ENCODE peak calls at places on chromosome 9, in eight cellular contexts. R is AG04449, Q is AG10803, A is H1, B is suprapubic skin, S is pancreas, F is transverse colon, N is IMR-90. Z is an unnamed sample.

GRCh38 chr9:70347046-70347445 is 67.4 kb downstream of the KLF9 start:
- DNase-seq in R (no peak), Q (no peak), A (no peak), B (no peak), S (no peak), F (no peak), N (no peak), Z (no peak)

GRCh38 chr9:113581865-113582697 is 118.6 kb downstream of the RGS3 start:
- DNase-seq in R (no peak), Q (peak), A (no peak), B (peak), S (peak), F (peak), N (peak), Z (no peak)

GRCh38 chr9:73081979-73082657 is 69.5 kb upstream of the ANXA1 start:
- DNase-seq in R (no peak), Q (peak), A (no peak), B (no peak), S (no peak), F (no peak), N (peak), Z (no peak)

GRCh38 chr9:89996717-89997116 is 391.9 kb downstream of the GADD45G start:
- DNase-seq in R (no peak), Q (no peak), A (no peak), B (no peak), S (no peak), F (peak), N (no peak), Z (no peak)

GRCh38 chr9:125409217-125409636 is 147.6 kb downstream of the GAPVD1 start:
- DNase-seq in R (no peak), Q (no peak), A (peak), B (no peak), S (peak), F (no peak), N (no peak), Z (no peak)

GRCh38 chr9:121601234-121601633 is 50.2 kb upstream of the DAB2IP start:
- DNase-seq in R (no peak), Q (peak), A (no peak), B (no peak), S (no peak), F (no peak), N (no peak), Z (no peak)

GRCh38 chr9:124239249-124240073 is 18.3 kb upstream of the NEK6 start:
- DNase-seq in R (no peak), Q (no peak), A (no peak), B (peak), S (no peak), F (no peak), N (no peak), Z (no peak)

GRCh38 chr9:137195525-137196220 is 4.9 kb downstream of the TPRN start:
- DNase-seq in R (no peak), Q (no peak), A (no peak), B (no peak), S (no peak), F (peak), N (no peak), Z (no peak)

GRCh38 chr9:1049641-1050040 is 516 bp upstream of the DMRT2 start:
- DNase-seq in R (no peak), Q (no peak), A (no peak), B (no peak), S (no peak), F (peak), N (no peak), Z (no peak)

GRCh38 chr9:113738898-113739604 is 137.1 kb upstream of the ZNF618 start:
- DNase-seq in R (no peak), Q (no peak), A (no peak), B (no peak), S (no peak), F (no peak), N (no peak), Z (no peak)

GRCh38 chr9:124222918-124223720 is 34.6 kb upstream of the NEK6 start:
- DNase-seq in R (no peak), Q (peak), A (no peak), B (peak), S (peak), F (peak), N (peak), Z (peak)

GRCh38 chr9:13841801-13842462 is 472.0 kb downstream of the NFIB start:
- DNase-seq in R (no peak), Q (no peak), A (no peak), B (no peak), S (no peak), F (no peak), N (no peak), Z (no peak)

GRCh38 chr9:90629354-90629753 is 13.3 kb downstream of the DIRAS2 start:
- DNase-seq in R (no peak), Q (no peak), A (no peak), B (no peak), S (no peak), F (no peak), N (no peak), Z (no peak)

GRCh38 chr9:35102465-35102768 is 514 bp downstream of the STOML2 start:
- DNase-seq in R (no peak), Q (peak), A (no peak), B (no peak), S (no peak), F (peak), N (peak), Z (no peak)

GRCh38 chr9:35105126-35105525 is 2.2 kb upstream of the STOML2 start:
- DNase-seq in R (no peak), Q (no peak), A (no peak), B (no peak), S (no peak), F (no peak), N (no peak), Z (no peak)

GRCh38 chr9:35104586-35104985 is 1.7 kb upstream of the STOML2 start:
- DNase-seq in R (no peak), Q (no peak), A (no peak), B (no peak), S (no peak), F (no peak), N (no peak), Z (no peak)

GRCh38 chr9:35102769-35103659 is at the start of gene STOML2:
- DNase-seq in R (peak), Q (peak), A (peak), B (peak), S (peak), F (peak), N (peak), Z (peak)

DNA sequence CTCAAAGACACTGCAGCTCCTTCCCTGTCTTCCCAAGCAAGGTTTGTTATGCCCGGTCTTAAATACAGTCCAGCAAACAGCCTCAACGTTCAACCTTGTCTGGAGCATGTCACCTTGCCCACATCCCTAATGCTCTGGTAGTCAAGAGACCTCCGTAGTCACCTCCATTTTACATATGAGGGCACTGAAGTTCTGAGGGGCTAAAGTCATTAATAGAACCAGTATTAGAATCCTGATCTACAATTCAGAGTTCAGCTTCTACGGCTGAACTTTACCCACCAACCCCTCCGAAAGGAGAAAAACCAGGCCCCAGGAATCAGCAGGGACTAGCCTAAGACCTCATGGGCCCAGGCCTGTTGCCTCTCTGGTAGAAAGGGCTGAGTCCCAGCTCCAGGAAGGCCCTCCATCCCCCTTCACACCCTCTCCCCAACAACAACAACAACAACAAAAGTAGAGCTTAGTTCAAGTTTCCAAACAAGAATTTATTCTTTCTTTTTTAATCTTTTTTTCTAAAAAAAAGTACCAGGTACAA is 795 bp upstream of the STOML2 start:
- DNase-seq in R (no peak), Q (no peak), A (no peak), B (no peak), S (no peak), F (no peak), N (no peak), Z (no peak)
- H3K4me3 ChIP-seq in R (peak), Q (peak), A (peak), B (peak), S (no peak), F (no peak), N (no peak), Z (no peak)

GRCh38 chr9:68706579-68707201 is 1.6 kb downstream of the PIP5K1B start:
- DNase-seq in R (no peak), Q (no peak), A (no peak), B (no peak), S (no peak), F (peak), N (no peak), Z (no peak)
- H3K4me3 ChIP-seq in R (no peak), Q (no peak), A (peak), B (peak), S (peak), F (peak), N (no peak), Z (no peak)

DNA sequence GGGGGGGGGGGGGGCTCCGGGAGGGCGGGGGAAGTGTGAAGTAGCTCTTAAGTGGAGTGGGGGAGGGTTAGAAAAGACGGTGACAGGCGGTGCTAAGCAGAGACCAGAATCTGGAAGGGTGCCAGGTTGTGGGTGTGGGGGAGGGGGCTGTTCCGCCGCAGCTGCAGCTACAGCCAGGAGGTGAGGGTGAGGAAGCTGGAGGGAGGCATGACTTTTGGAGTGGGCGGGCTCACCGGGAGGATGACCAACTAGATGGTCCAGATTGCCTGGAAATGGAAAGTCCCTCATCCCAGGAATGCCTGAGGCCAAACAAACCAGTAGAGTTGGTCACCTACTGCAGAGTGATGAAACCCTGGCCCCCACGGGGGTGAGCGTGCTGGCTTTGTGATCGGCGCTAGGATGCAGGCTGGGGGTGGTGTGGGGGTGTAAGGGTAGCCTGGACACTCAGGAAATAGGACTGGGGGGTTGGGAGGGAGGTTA is 158.1 kb upstream of the SHB start:
- DNase-seq in R (peak), Q (peak), A (peak), B (no peak), S (peak), F (peak), N (peak), Z (no peak)
- H3K4me3 ChIP-seq in R (peak), Q (no peak), A (peak), B (peak), S (no peak), F (no peak), N (no peak), Z (no peak)

GRCh38 chr9:93126825-93127368 is 7.2 kb downstream of the NINJ1 start:
- DNase-seq in R (no peak), Q (no peak), A (no peak), B (peak), S (peak), F (peak), N (no peak), Z (no peak)
- H3K4me3 ChIP-seq in R (no peak), Q (no peak), A (no peak), B (no peak), S (no peak), F (no peak), N (no peak), Z (no peak)

GRCh38 chr9:133515240-133515610 is 9.5 kb downstream of the MYMK start:
- DNase-seq in R (no peak), Q (no peak), A (no peak), B (no peak), S (peak), F (no peak), N (no peak), Z (no peak)
- H3K4me3 ChIP-seq in R (no peak), Q (no peak), A (no peak), B (no peak), S (no peak), F (no peak), N (no peak), Z (no peak)

GRCh38 chr9:109817146-109817845 is 37.3 kb downstream of the PALM2AKAP2 start:
- DNase-seq in R (peak), Q (peak), A (peak), B (no peak), S (no peak), F (no peak), N (peak), Z (no peak)
- H3K4me3 ChIP-seq in R (no peak), Q (no peak), A (no peak), B (no peak), S (no peak), F (no peak), N (no peak), Z (no peak)

DNA sequence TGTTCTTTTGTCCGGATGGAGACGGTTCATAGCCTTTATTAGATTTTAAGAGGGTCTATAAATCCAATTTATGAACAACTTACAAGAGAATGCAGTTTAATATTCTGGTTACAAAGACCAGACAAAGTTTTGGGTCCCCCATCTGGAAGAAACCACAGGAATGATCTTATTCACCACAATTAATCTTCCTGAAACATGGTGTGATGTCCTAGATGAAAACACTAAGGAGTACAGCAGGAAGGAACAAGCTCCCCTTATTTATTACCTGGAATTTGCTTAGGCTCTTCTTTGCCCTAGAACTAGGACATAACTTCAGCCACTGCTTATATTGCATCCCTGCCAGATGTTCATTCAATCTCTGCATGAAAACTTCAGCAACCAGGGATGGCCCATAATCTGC is 17.0 kb downstream of the TXNDC8 start:
- DNase-seq in R (no peak), Q (peak), A (no peak), B (no peak), S (no peak), F (no peak), N (peak), Z (no peak)
- H3K4me3 ChIP-seq in R (no peak), Q (no peak), A (no peak), B (no peak), S (no peak), F (no peak), N (no peak), Z (no peak)

DNA sequence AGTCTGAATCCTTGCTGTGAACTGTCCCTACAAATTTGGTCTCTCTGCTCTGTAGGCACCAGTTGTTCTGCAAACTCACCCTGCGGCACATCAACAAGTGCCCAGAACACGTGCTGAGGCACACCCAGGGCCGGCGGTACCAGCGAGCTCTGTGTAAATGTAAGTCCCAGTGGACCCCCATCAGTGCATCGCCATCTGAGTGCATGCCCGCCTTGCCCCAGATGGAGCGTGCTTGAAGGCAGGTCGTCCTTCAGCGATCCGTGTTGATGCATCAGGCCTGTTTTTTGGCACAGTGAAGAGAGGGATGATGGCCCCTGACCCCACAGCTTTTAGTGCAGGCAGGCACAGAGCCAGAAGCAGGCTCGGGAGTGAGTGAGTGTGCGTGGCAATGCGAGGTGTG is 1.3 kb downstream of the SURF2 start:
- DNase-seq in R (no peak), Q (no peak), A (no peak), B (no peak), S (no peak), F (no peak), N (no peak), Z (no peak)
- H3K4me3 ChIP-seq in R (peak), Q (peak), A (peak), B (no peak), S (no peak), F (no peak), N (no peak), Z (no peak)

GRCh38 chr9:129336601-129337286 is 158.7 kb upstream of the IER5L start:
- DNase-seq in R (peak), Q (peak), A (peak), B (no peak), S (peak), F (peak), N (peak), Z (peak)
- H3K4me3 ChIP-seq in R (peak), Q (peak), A (peak), B (peak), S (no peak), F (no peak), N (no peak), Z (no peak)

DNA sequence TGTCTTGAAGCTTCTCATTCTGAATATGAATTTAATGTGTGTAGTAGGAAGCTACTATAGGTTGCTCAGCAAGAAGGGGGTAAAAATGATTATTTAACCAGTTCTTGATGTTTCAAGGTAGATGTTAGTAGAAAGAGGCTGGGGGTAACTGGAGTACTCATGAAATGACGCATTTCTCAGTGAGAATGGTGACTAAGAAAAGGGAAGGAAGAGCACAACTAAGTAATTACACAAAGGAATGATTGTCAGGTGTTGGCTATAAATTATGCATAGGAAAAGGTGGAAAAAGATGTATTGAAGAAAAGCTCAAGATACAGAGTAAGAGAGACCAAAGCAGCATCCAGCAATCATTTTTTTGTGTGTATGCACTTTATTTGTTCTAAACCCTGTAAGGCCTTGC is 1.4 kb upstream of the PSIP1 start:
- DNase-seq in R (no peak), Q (no peak), A (no peak), B (no peak), S (no peak), F (no peak), N (no peak), Z (no peak)
- H3K4me3 ChIP-seq in R (no peak), Q (no peak), A (peak), B (no peak), S (no peak), F (no peak), N (no peak), Z (no peak)

Z was measured in lower leg skin.